ENCODE peak calls at places on chromosomes 16 and 17, in four cellular contexts. V is K562, B is GM12878, M is HepG2. W is an unnamed sample.

GRCh38 chr17:65545708-65546523 is 15.5 kb downstream of the AXIN2 start:
- DNase-seq in V (no peak), B (no peak), M (no peak), W (no peak)

GRCh38 chr16:83808573-83809014 is 816 bp downstream of the HSBP1 start:
- DNase-seq in V (no peak), B (no peak), M (no peak), W (no peak)

GRCh38 chr17:56779898-56780777 is 53.6 kb downstream of the C17orf67 start:
- DNase-seq in V (peak), B (no peak), M (peak), W (peak)

GRCh38 chr17:47775181-47775580 is 42.1 kb downstream of the TBX21 start:
- DNase-seq in V (no peak), B (no peak), M (no peak), W (no peak)

GRCh38 chr16:28873543-28874201 is 4.6 kb upstream of the ATP2A1 start:
- DNase-seq in V (peak), B (no peak), M (no peak), W (peak)

GRCh38 chr16:74872302-74872701 is 97.7 kb upstream of the FA2H start:
- DNase-seq in V (no peak), B (no peak), M (no peak), W (no peak)

GRCh38 chr17:37842401-37842800 is 81.8 kb upstream of the TBC1D3K start:
- DNase-seq in V (no peak), B (no peak), M (no peak), W (no peak)

GRCh38 chr16:59324462-59324861 is 590.3 kb upstream of the GOT2 start:
- DNase-seq in V (no peak), B (no peak), M (no peak), W (no peak)

GRCh38 chr17:47703191-47703591 is 9.2 kb downstream of the TBKBP1 start:
- DNase-seq in V (no peak), B (no peak), M (no peak), W (no peak)

GRCh38 chr17:9729034-9729650 is 62.2 kb downstream of the DHRS7C start:
- DNase-seq in V (peak), B (peak), M (peak), W (no peak)

GRCh38 chr16:71467810-71468209 is 5.8 kb upstream of the ZNF23 start:
- DNase-seq in V (peak), B (no peak), M (peak), W (peak)

GRCh38 chr16:27374794-27375499 is 27.0 kb upstream of the IL21R start:
- DNase-seq in V (peak), B (peak), M (peak), W (peak)

GRCh38 chr17:45722161-45722560 is 62.0 kb upstream of the CRHR1 start:
- DNase-seq in V (peak), B (no peak), M (peak), W (peak)

GRCh38 chr16:54931757-54932660 is 1.3 kb downstream of the IRX5 start:
- DNase-seq in V (no peak), B (no peak), M (no peak), W (no peak)

GRCh38 chr16:13479549-13479948 is 440.4 kb upstream of the ERCC4 start:
- DNase-seq in V (no peak), B (no peak), M (no peak), W (no peak)

GRCh38 chr17:71071837-71072236 is 902.5 kb downstream of the KCNJ2 start:
- DNase-seq in V (no peak), B (no peak), M (peak), W (no peak)

GRCh38 chr16:67542464-67542863 is 13.8 kb downstream of the RIPOR1 start:
- DNase-seq in V (peak), B (no peak), M (no peak), W (peak)

GRCh38 chr16:71358464-71359031 is at the start of gene CALB2:
- DNase-seq in V (peak), B (no peak), M (peak), W (peak)

GRCh38 chr17:77440571-77440981 is 299.8 kb downstream of the SEC14L1 start:
- DNase-seq in V (no peak), B (no peak), M (no peak), W (no peak)

DNA sequence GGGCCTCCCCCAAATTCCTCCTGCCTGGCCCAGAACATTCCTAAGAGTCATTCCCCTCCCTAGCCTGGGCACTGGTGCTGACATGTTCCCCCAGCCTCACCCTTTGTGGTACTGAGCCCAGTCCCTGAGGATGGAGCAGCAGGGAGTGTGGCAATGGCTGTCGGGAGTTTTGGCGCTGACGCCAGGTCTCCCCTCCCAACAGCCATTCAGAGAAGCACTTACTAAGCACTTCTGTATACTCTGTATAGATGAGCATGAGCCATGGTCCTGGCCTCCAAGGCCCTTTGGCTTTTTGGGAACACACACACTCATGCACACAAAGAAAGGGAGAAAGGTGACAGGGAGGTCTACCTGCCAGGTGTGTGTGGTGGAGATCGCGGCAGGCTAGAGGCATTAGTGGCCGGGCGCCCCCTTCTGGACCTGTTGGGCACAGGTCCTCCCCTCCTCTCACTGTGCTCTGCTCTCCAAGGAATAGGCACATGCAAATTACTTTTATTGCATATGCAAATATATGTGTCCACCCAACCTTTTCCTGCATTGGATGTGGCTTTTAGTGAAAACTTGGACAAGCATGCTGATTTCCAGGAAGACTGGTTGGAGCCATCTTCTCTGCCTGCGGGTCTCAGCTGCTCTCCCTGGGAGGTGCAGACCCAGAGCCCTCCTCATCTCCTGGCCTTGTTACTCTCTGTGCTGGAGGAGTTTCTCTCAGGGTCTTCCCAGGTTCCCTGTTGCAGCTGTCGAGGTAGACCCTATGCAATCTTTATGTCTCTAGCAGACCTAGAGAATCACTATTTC is 17.4 kb upstream of the C17orf107 start:
- DNase-seq in V (peak), B (no peak), M (peak), W (peak)
- TF ChIP-seq ETV6 in V (no peak), B (no peak), M (no peak), W (no peak)

DNA sequence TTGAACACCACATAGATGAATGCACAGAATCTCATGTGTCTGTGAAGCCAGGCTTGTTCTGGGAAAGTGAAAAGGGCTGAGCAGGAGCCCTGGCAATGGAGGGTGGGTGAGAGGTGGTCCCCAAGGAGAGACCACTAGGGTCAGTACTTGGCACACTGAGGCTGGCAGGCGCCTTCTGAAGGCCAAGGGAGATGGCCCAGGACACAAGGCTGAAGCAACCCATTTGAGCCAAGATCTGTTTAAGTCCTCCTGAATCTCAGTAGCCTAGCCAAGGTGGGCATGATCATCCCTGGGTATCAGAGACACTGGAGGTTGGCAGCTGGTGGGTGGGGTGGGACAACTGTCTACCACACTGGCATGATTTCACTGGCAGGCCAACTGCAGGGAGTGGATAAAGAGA is 1741.2 kb downstream of the TP53TG3F start:
- DNase-seq in V (no peak), B (no peak), M (no peak), W (no peak)
- TF ChIP-seq ETV6 in V (no peak), B (no peak), M (no peak), W (no peak)

GRCh38 chr17:39653662-39654331 is 11.4 kb upstream of the TCAP start:
- DNase-seq in V (peak), B (no peak), M (peak), W (peak)
- TF ChIP-seq ETV6 in V (no peak), B (no peak), M (no peak), W (no peak)

DNA sequence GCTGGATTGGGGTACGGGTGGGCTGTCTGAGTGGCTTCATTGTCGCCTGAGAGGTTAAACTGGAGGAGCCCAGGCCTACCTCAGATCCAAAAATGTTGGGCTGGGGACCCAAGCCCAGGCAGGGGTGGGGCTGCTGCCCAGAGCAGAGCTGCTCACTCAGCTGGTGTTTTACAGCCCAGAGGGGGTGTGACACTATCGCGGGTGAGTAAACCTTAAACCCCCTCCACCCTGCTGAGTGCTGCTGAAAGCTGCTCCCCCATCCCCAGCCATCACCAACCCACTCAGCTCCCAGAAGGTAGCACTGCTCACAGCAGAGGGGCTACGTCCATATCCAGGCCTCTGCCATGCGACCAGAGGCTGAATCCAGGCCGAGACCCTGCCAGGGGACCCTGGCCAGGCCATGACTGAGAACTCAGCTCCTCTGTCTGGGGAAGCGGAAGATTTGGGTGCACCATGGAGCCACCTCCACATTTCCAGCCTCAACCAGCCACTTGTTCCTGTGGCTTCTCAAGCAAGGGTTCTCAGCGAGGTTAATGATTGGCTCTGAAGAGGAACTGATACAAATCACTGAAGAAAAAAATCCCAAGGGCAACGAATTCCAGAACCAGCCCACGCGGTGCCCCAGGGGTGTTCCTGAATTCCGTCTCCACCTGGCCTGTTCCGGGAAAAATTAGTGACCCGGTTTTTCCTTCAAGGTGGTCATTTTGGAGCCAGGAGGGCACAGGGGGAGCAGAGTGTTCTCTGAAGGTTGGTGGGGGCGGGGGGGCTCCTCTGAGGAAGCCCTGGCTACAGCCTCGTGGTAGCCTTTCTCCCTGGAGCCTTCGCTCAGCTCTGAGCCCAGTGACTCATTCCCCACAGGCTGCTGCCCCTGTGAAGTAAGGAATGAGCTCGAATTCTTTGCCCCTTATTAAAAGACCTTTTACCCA is 9.4 kb upstream of the SLC16A5 start:
- DNase-seq in V (no peak), B (peak), M (no peak), W (no peak)
- TF ChIP-seq ETV6 in V (no peak), B (no peak), M (no peak), W (no peak)